ENCODE peak calls at places on chromosomes 7 and 10, in four cellular contexts. Z is lower lobe of right lung, Y is MM.1S, F is fibroblast of lung. A is an unnamed sample. For H3K4me1, the result is how much of the 10 kb centered on the place peaks cover.

GRCh38 chr10:32985781-32986350 is 27.8 kb upstream of the ITGB1 start:
- DNase-seq in Z (no peak), Y (no peak), F (peak), A (no peak)

GRCh38 chr7:135291809-135292253 is 58.2 kb downstream of the STRA8 start:
- DNase-seq in Z (no peak), Y (no peak), F (peak), A (no peak)

GRCh38 chr7:55305130-55305529 is 60.0 kb upstream of the LANCL2 start:
- DNase-seq in Z (no peak), Y (no peak), F (no peak), A (no peak)

GRCh38 chr7:92644406-92645113 is 54.4 kb upstream of the FAM133B start:
- DNase-seq in Z (no peak), Y (no peak), F (peak), A (no peak)

GRCh38 chr7:2118630-2119190 is 114.0 kb downstream of the MAD1L1 start:
- DNase-seq in Z (no peak), Y (no peak), F (no peak), A (no peak)

GRCh38 chr7:7351156-7351555 is 168.8 kb downstream of the C1GALT1 start:
- DNase-seq in Z (no peak), Y (no peak), F (no peak), A (no peak)

GRCh38 chr10:97522071-97522470 is 23.3 kb downstream of the UBTD1 start:
- DNase-seq in Z (no peak), Y (no peak), F (no peak), A (no peak)

GRCh38 chr7:149330914-149331567 is 69.0 kb downstream of the ZNF783 start:
- DNase-seq in Z (no peak), Y (no peak), F (no peak), A (no peak)

GRCh38 chr10:16948335-16948734 is 131.1 kb upstream of the RSU1 start:
- DNase-seq in Z (no peak), Y (no peak), F (no peak), A (no peak)

GRCh38 chr10:86243651-86244155 is 122.9 kb downstream of the GRID1 start:
- DNase-seq in Z (peak), Y (no peak), F (no peak), A (no peak)

GRCh38 chr10:97320480-97321031 is 1.5 kb downstream of the FRAT1 start:
- DNase-seq in Z (peak), Y (no peak), F (no peak), A (peak)

GRCh38 chr10:115129752-115130151 is 36.6 kb downstream of the ATRNL1 start:
- DNase-seq in Z (no peak), Y (peak), F (peak), A (no peak)

GRCh38 chr7:101216860-101217387 is 457 bp downstream of the PLOD3 start:
- DNase-seq in Z (no peak), Y (no peak), F (peak), A (peak)

GRCh38 chr10:112741830-112742402 is 208.1 kb upstream of the TCF7L2 start:
- DNase-seq in Z (no peak), Y (no peak), F (no peak), A (peak)

GRCh38 chr10:34959786-34960185 is 130.4 kb downstream of the CUL2 start:
- DNase-seq in Z (no peak), Y (no peak), F (no peak), A (no peak)

GRCh38 chr7:140212100-140212881 is 35.5 kb upstream of the KDM7A start:
- DNase-seq in Z (no peak), Y (peak), F (no peak), A (peak)

GRCh38 chr10:72319416-72320254 is 35.1 kb downstream of the DNAJB12 start:
- DNase-seq in Z (peak), Y (peak), F (peak), A (peak)

GRCh38 chr7:42714361-42714760 is 197.5 kb downstream of the C7orf25 start:
- DNase-seq in Z (no peak), Y (no peak), F (no peak), A (no peak)

GRCh38 chr7:15607541-15608210 is 45.9 kb upstream of the AGMO start:
- DNase-seq in Z (no peak), Y (no peak), F (peak), A (no peak)

GRCh38 chr7:155352076-155352752 is 54.5 kb downstream of the INSIG1 start:
- DNase-seq in Z (peak), Y (no peak), F (no peak), A (no peak)

GRCh38 chr10:22722770-22723169 is 8.4 kb upstream of the PIP4K2A start:
- DNase-seq in Z (no peak), Y (no peak), F (no peak), A (no peak)

GRCh38 chr7:79988642-79989041 is 146.0 kb upstream of the GNAI1 start:
- DNase-seq in Z (no peak), Y (no peak), F (peak), A (no peak)

GRCh38 chr7:108030536-108030935 is 27.6 kb upstream of the LAMB1 start:
- DNase-seq in Z (no peak), Y (no peak), F (no peak), A (no peak)

GRCh38 chr7:75054744-75055527 is 18.7 kb downstream of the RCC1L start:
- DNase-seq in Z (peak), Y (no peak), F (peak), A (no peak)

GRCh38 chr7:21345361-21345760 is 82.5 kb upstream of the SP4 start:
- DNase-seq in Z (no peak), Y (no peak), F (no peak), A (no peak)

GRCh38 chr10:46298346-46299266 is 11.8 kb downstream of the ANTXRL start:
- DNase-seq in Z (no peak), Y (no peak), F (no peak), A (no peak)

GRCh38 chr10:80382989-80383388 is 25.4 kb upstream of the PRXL2A start:
- DNase-seq in Z (no peak), Y (peak), F (peak), A (peak)

GRCh38 chr10:128943111-128943510 is 523.9 kb upstream of the MGMT start:
- DNase-seq in Z (no peak), Y (no peak), F (no peak), A (no peak)

GRCh38 chr10:84424731-84425165 is 96.4 kb downstream of the CCSER2 start:
- DNase-seq in Z (peak), Y (peak), F (peak), A (peak)

GRCh38 chr10:124357583-124357930 is 61.2 kb downstream of the OAT start:
- DNase-seq in Z (no peak), Y (no peak), F (no peak), A (no peak)

GRCh38 chr7:7972927-7973594 is 4.5 kb downstream of the GLCCI1 start:
- DNase-seq in Z (no peak), Y (no peak), F (no peak), A (no peak)

GRCh38 chr10:43360086-43360485 is 11.3 kb upstream of the FXYD4 start:
- DNase-seq in Z (no peak), Y (no peak), F (no peak), A (no peak)

GRCh38 chr10:52780391-52781155 is 8.0 kb upstream of the MBL2 start:
- DNase-seq in Z (no peak), Y (no peak), F (no peak), A (no peak)

GRCh38 chr10:132247943-132248342 is 59.8 kb downstream of the STK32C start:
- DNase-seq in Z (no peak), Y (no peak), F (no peak), A (no peak)

GRCh38 chr10:132249824-132250375 is 57.9 kb downstream of the STK32C start:
- DNase-seq in Z (no peak), Y (no peak), F (no peak), A (no peak)

GRCh38 chr10:132249232-132249724 is 58.5 kb downstream of the STK32C start:
- DNase-seq in Z (no peak), Y (no peak), F (no peak), A (no peak)

GRCh38 chr10:132250456-132251223 is 57.1 kb downstream of the STK32C start:
- DNase-seq in Z (no peak), Y (no peak), F (no peak), A (no peak)

DNA sequence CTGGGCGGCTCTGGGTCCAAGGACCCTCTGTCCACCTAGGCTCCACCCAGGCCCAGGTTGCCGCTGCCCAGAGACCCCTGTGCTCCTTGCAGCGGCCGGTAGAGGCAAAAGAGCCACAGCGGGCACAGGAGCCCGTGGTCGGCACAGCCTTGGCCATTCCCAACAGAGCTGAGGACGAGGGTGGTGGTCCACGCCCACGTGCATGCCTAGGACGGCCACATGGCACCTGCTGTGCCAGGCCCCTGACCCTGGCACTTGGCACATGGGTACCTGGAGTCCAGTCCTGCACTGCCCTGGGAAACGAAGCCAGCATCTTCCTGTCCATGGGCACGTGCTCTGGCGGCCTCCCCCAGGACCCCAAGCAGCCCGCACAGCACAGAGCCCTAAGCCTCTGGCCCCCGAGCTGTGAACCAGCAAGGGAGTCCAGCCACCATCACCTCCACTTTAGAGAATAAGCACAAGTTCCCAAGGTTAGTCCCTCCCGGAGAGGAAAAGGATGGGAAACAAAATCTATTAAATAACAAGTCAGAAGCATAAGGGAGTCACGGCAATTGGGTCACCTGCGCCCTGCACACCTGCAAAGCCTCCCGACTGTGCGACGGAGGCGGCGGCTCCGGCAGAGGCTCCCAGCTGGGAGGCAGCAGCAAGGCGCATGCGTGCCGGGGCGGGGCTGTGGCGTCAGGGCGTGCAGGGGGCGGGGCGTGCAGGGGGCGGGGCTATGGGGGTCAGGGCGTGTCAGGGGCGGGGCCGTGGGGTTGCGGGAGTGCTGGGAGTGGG is 59.1 kb downstream of the STK32C start:
- DNase-seq in Z (no peak), Y (no peak), F (no peak), A (peak)
- H3K4me3 ChIP-seq in Z (peak), Y (no peak), F (peak), A (no peak)

DNA sequence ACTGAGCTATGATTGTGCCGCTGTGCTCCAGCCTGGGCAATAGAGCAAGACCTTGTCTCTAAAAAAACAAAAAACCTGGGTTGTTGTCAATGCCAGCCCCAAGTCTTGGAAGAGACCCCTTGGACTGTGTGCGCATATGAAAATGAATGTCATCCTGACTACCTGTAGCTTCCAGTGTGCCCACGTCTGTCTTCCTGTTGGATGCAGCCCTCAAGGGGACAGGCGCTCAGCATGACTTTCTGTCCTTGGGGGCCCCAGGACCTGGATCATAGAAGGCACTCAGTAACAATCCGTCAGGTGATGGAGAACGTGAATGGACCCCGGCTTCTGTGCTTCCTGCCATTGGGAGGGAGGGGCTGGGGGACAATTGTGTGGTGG is 9.0 kb downstream of the PRF1 start:
- DNase-seq in Z (no peak), Y (no peak), F (no peak), A (no peak)
- H3K4me1 ChIP-seq in Z (under half), Y (under half), F (under half), A (under half)

DNA sequence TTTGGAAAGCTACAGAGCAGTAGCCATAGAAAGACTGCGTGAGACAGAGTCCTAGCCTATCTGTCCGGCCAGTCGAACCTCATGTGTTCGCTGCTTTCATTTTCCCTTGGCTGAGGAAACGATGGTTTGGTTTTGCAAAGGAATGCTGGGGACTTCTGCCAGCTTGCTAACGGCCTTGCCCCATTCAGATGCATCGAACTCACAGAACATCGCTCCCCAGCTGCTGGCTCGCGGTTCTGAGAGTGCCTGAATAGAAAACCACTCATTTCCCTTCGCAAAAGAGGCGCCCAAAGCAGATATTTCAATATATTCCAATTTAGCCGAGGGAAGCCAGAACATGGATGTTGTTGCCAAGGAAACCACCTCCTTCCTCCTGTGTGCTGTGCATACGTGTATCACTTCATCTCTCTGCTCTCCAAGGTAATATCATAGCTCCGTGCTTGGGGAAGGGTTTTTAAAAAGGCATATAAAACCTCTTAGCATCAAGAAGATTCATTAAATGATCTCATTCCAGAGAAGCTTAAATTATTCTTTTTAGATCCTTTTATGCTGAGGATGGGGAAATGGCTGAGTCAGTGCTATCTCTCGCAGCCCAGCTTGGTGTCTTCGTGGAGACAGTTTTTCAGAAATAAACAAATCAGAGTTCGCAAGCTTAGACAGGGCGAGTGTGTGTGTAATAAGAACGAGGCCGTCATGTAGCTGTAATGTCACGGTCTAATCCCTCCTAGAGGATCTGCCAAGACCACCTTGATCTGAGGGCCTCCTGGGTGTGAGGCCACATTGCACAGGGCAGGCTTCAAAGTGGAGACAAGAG is 215.2 kb downstream of the RPS24 start:
- DNase-seq in Z (no peak), Y (no peak), F (peak), A (no peak)
- H3K4me3 ChIP-seq in Z (no peak), Y (no peak), F (peak), A (no peak)

DNA sequence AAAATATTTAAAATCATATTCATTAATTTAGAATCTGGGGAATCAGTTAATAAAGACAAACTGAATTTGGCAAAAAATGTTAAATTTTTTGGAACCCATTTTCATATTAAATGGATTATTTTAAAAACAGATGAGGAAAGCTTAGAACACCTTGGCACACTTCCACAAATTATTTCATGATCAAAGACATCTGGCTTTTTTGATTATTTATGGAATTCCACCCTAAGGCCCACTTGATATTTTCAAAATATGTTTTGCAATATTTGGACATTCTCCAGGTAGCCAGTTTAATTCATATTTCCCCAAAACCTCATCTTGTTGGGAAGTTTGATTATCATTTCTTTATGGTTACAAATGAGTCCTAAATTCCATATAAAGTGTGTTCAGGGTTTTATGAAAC is 129.9 kb downstream of the DOCK4 start:
- DNase-seq in Z (no peak), Y (no peak), F (peak), A (no peak)
- H3K4me1 ChIP-seq in Z (under half), Y (under half), F (under half), A (under half)

DNA sequence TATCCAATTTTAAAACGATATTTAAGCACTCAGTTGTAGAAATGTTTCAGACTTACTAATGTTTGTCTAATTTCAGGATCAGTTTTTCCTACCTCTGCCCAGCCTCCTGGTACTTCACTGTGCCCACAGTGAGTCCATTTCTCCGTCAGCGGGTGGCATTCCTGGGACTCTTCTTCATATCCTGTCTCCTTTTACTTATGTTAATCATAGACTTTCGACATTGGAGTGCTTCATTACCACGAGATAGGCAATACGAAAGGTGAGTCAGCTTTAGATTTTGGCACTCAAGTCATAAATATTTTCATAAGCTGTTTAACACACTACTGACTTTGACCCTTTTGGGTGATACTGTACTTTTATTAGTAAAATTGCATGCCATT is 2.1 kb downstream of the ENTPD7 start:
- DNase-seq in Z (no peak), Y (no peak), F (peak), A (no peak)
- H3K4me3 ChIP-seq in Z (no peak), Y (no peak), F (peak), A (no peak)

GRCh38 chr10:44968887-44969400 is 9.3 kb downstream of the RASSF4 start:
- DNase-seq in Z (no peak), Y (no peak), F (no peak), A (no peak)

GRCh38 chr10:44968101-44968886 is 8.7 kb downstream of the RASSF4 start:
- DNase-seq in Z (peak), Y (no peak), F (peak), A (no peak)

GRCh38 chr10:44966129-44966815 is 6.7 kb downstream of the RASSF4 start:
- DNase-seq in Z (no peak), Y (no peak), F (no peak), A (no peak)

GRCh38 chr10:44966816-44967509 is 7.4 kb downstream of the RASSF4 start:
- DNase-seq in Z (no peak), Y (no peak), F (no peak), A (no peak)

DNA sequence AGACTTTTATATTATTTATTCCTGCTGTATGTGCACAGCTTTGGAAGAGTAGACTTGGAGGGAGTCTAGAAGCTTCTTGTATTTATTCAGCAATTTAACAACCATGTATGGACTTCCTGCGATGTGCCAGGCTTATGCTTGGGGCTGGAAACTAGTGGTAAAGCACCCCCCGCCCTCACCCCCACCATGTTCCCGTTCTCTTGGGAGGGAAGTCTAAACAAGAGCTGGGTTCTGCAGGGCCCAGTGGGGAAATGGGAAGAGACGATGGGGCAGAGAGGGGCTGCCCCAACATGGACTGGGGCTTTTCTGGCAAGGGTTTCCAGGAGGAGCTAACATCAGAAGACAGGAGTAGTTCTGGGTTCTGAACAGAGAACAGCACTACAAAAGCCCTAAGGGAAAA is 8.0 kb downstream of the RASSF4 start:
- DNase-seq in Z (no peak), Y (no peak), F (no peak), A (no peak)
- H3K4me1 ChIP-seq in Z (half or more), Y (half or more), F (under half), A (under half)

DNA sequence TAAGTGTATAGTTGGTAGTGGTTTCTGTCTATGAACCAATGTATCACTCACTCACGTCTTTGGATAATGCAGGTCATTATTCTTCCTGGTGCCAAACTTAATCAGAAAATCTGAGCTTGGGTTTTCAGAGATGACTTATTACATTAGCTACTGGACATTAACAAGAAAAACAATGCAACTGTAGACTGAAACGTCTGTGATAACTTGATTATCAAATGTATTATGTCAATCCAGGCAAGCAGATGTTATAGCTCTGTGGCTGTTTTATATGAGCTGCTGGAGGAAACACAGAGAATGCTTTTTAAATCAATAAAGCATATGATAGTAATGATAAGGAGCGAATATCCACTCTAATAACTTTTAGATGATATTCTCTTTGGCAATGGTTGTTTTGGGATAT is 1124.4 kb downstream of the DNAJB9 start:
- DNase-seq in Z (no peak), Y (no peak), F (no peak), A (no peak)
- H3K4me3 ChIP-seq in Z (no peak), Y (no peak), F (no peak), A (no peak)

A was measured in mucosa of descending colon.